ENCODE peak calls at places on chromosomes 12 and 14, in four cellular contexts. S, V, D and Q are unnamed samples.
A peak's percentile ranks its signal among the peaks of the same experiment; 100 is the strongest.

GRCh38 chr14:101962503-101962874 is 1.9 kb upstream of the DYNC1H1 start:
- DNase-seq in S (peak; percentile 90), D (no peak), V (no peak), Q (no peak)

GRCh38 chr12:64446295-64446694 is 5.6 kb upstream of the TBK1 start:
- DNase-seq in V (no peak), D (no peak), S (no peak), Q (no peak)

GRCh38 chr14:65872536-65872935 is 460.0 kb downstream of the FUT8 start:
- DNase-seq in S (no peak), D (no peak), V (no peak), Q (no peak)

GRCh38 chr12:99390707-99391106 is 256.8 kb upstream of the GARIN6 start:
- DNase-seq in D (peak; percentile 82), S (no peak), V (no peak), Q (peak; percentile 18)

GRCh38 chr12:53586745-53587144 is 39.4 kb downstream of the ATF7 start:
- DNase-seq in D (no peak), S (no peak), V (no peak), Q (no peak)

GRCh38 chr12:68042212-68042699 is 53.0 kb downstream of the IFNG-AS1 start:
- DNase-seq in D (no peak), S (peak; percentile 3), V (peak; percentile 65), Q (no peak)

GRCh38 chr12:53754633-53755261 is 3.0 kb upstream of the CISTR start:
- DNase-seq in V (no peak), D (no peak), S (no peak), Q (no peak)

GRCh38 chr12:123940627-123940966 is 32.0 kb downstream of the CCDC92 start:
- DNase-seq in D (no peak), V (no peak), S (no peak), Q (no peak)

GRCh38 chr14:69090187-69090789 is 62.6 kb downstream of the DCAF5 start:
- DNase-seq in S (peak; percentile 33), D (no peak), V (no peak), Q (no peak)

GRCh38 chr14:57199911-57200310 is 68.8 kb downstream of the EXOC5 start:
- DNase-seq in S (no peak), D (no peak), V (no peak), Q (no peak)

GRCh38 chr14:93619176-93619793 is 169.0 kb downstream of the PRIMA1 start:
- DNase-seq in S (peak; percentile 47), V (peak; percentile 5), D (no peak), Q (no peak)

GRCh38 chr12:102010265-102010994 is 51.4 kb downstream of the WASHC3 start:
- DNase-seq in S (no peak), V (peak; percentile 84), D (no peak), Q (no peak)

GRCh38 chr12:113242018-113242418 is 20.8 kb downstream of the TPCN1 start:
- DNase-seq in S (no peak), V (no peak), D (no peak), Q (no peak)

GRCh38 chr12:122395319-122395718 is 27.1 kb downstream of the CLIP1 start:
- DNase-seq in V (no peak), D (no peak), S (no peak), Q (no peak)

GRCh38 chr14:66009104-66009503 is 477.1 kb upstream of the CCDC196 start:
- DNase-seq in D (no peak), V (no peak), S (no peak), Q (no peak)

GRCh38 chr14:52781629-52782028 is 9.8 kb downstream of the GNPNAT1 start:
- DNase-seq in D (no peak), V (no peak), S (no peak), Q (no peak)

GRCh38 chr14:20456971-20457370 is 1.9 kb downstream of the APEX1 start:
- DNase-seq in V (no peak), S (no peak), D (no peak), Q (no peak)
- H3K4me3 ChIP-seq in V (no peak overlapping the region), S (peak overlapping the region; percentile 11), D (peak overlapping the region; percentile 86), Q (no peak overlapping the region)

GRCh38 chr12:19764408-19764807 is 325.1 kb downstream of the AEBP2 start:
- DNase-seq in D (no peak), S (no peak), V (no peak), Q (no peak)
- TF ChIP-seq SUZ12 in D (no peak), S (no peak), V (no peak), Q (no peak)

GRCh38 chr12:128817115-128818015 is 6.4 kb downstream of the SLC15A4 start:
- DNase-seq in D (no peak), S (no peak), V (peak; percentile 90), Q (no peak)

GRCh38 chr12:128815779-128816642 is 7.7 kb downstream of the SLC15A4 start:
- DNase-seq in V (no peak), S (no peak), D (no peak), Q (no peak)

GRCh38 chr12:128818065-128819022 is 5.4 kb downstream of the SLC15A4 start:
- DNase-seq in D (no peak), S (no peak), V (no peak), Q (no peak)

GRCh38 chr12:128814411-128815261 is 9.1 kb downstream of the SLC15A4 start:
- DNase-seq in V (no peak), S (no peak), D (no peak), Q (no peak)

GRCh38 chr12:128816643-128816920 is 7.2 kb downstream of the SLC15A4 start:
- DNase-seq in D (no peak), S (no peak), V (no peak), Q (no peak)
- H3K4me1 ChIP-seq in D (peaks cover 7% of the 10 kb centered on the region), S (peaks cover 34% of the 10 kb centered on the region), V (peaks cover 76% of the 10 kb centered on the region), Q (peaks cover 10% of the 10 kb centered on the region)

DNA sequence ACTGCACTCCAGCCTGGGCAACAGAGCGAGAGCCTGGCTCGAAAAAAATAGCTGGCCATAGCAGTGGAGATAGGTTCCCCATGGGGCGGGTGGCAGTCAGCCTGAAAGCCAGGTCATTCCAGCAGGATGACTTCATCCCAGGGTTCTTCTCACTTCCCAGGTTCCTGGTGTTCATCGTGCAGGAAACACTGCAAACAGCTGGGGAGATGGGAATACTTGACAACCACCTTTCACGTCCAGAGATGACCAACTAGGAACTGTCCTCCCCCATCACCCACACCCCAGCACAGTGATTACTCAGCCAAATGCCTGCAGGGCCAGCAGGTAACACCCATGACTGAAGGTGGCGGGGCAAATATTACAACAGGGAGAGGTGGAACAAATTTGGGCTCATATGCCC is 1.7 kb downstream of the VSIG10 start:
- DNase-seq in S (peak; percentile 39), D (no peak), V (no peak), Q (no peak)
- H3K4me3 ChIP-seq in S (no peak overlapping the region), D (peak overlapping the region; percentile 91), V (no peak overlapping the region), Q (peak overlapping the region; percentile 90)

DNA sequence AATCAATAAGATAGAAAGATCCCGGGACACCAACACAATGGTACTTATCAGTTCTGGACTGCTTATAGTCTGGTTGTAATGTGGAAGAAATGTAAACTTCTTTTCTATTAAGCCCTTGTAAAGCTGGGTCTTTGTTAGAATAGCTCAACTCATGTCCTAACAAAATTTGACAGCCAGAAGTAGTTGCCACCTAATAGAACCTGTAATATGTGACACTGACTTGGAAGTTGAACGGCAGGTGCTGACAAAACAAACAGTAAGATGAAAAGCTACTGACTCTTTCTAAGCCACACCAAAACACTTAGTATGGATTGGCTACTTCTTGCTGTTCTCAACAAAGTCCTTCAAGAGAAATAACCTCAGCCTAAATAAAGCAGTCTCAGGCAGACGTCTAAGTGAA is 56.6 kb downstream of the KIF21A start:
- DNase-seq in S (no peak), V (no peak), D (no peak), Q (no peak)
- TF ChIP-seq SUZ12 in S (no peak), V (no peak), D (no peak), Q (no peak)

GRCh38 chr12:22287776-22288621 is 46.5 kb downstream of the ST8SIA1 start:
- DNase-seq in D (peak; percentile 45), V (no peak), S (no peak), Q (peak; percentile 56)

GRCh38 chr12:22286569-22286968 is 47.9 kb downstream of the ST8SIA1 start:
- DNase-seq in V (no peak), S (no peak), D (no peak), Q (no peak)

GRCh38 chr12:22287056-22287455 is 47.5 kb downstream of the ST8SIA1 start:
- DNase-seq in S (no peak), V (no peak), D (no peak), Q (no peak)

GRCh38 chr12:22284871-22285270 is 49.6 kb downstream of the ST8SIA1 start:
- DNase-seq in V (no peak), S (no peak), D (no peak), Q (no peak)

DNA sequence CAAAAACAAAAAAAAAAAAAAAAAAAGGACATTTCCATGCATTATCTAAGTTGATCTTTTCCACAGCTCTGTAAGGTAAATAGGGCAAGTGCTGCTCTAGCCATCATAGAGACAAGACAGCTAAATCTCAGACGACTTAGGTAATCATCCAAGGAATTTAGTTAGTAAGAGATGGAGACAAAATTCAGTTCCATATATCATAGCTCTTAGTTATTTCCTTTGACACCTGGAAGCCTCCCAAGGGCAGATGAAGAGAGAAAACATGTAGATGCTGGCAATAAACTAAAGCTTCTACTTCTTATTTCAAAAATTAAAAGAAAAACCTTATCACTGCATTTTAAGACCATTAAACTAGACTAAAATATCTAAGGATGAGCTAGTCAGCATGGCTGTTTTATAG is 48.6 kb downstream of the ST8SIA1 start:
- DNase-seq in S (no peak), D (no peak), V (no peak), Q (no peak)
- H3K4me1 ChIP-seq in S (no peaks in the 10 kb centered on the region), D (peaks cover 6% of the 10 kb centered on the region), V (no peaks in the 10 kb centered on the region), Q (peaks cover 3% of the 10 kb centered on the region)

GRCh38 chr12:116304621-116305020 is 27.1 kb upstream of the MED13L start:
- DNase-seq in S (no peak), D (no peak), V (no peak), Q (no peak)

GRCh38 chr12:116306536-116306935 is 29.0 kb upstream of the MED13L start:
- DNase-seq in D (no peak), S (no peak), V (no peak), Q (no peak)

GRCh38 chr12:116309343-116309742 is 31.9 kb upstream of the MED13L start:
- DNase-seq in V (no peak), S (no peak), D (no peak), Q (no peak)

GRCh38 chr12:116303929-116304328 is 26.4 kb upstream of the MED13L start:
- DNase-seq in V (no peak), D (no peak), S (no peak), Q (no peak)

GRCh38 chr12:116306968-116307367 is 29.5 kb upstream of the MED13L start:
- DNase-seq in S (no peak), D (no peak), V (no peak), Q (no peak)
- H3K4me3 ChIP-seq in S (no peak overlapping the region), D (no peak overlapping the region), V (no peak overlapping the region), Q (no peak overlapping the region)